ENCODE peak calls at places on chromosomes 2 and 18, in five cellular contexts. P is mammary epithelial cell, F is coronary artery, K is GM23248, R is PC-3. C is an unnamed sample.

GRCh38 chr18:54393648-54394294 is 36.1 kb downstream of the C18orf54 start:
- DNase-seq in P (no peak), F (no peak), K (no peak), R (no peak), C (no peak)

GRCh38 chr18:58054041-58054733 is 10.2 kb downstream of the NEDD4L start:
- DNase-seq in P (peak; percentile 63), F (no peak), K (peak; percentile 43), R (peak; percentile 10), C (no peak)

GRCh38 chr2:199503148-199503547 is 45.4 kb upstream of the SATB2 start:
- DNase-seq in P (no peak), F (no peak), K (no peak), R (no peak), C (no peak)

GRCh38 chr2:11333431-11334183 is 10.8 kb downstream of the ROCK2 start:
- DNase-seq in P (no peak), F (no peak), K (no peak), R (no peak), C (no peak)

GRCh38 chr2:189646521-189646920 is 14.7 kb upstream of the ASNSD1 start:
- DNase-seq in P (no peak), F (no peak), K (no peak), R (no peak), C (no peak)

GRCh38 chr2:138622606-138623005 is 121.0 kb downstream of the SPOPL start:
- DNase-seq in P (no peak), F (no peak), K (no peak), R (no peak), C (no peak)

GRCh38 chr18:52216686-52217085 is 123.3 kb upstream of the DCC start:
- DNase-seq in P (no peak), F (no peak), K (no peak), R (no peak), C (no peak)

GRCh38 chr2:3534251-3534814 is 15.0 kb upstream of the ADI1 start:
- DNase-seq in P (peak; percentile 8), F (peak; percentile 54), K (no peak), R (no peak), C (no peak)

GRCh38 chr18:79486356-79487197 is 90.8 kb downstream of the NFATC1 start:
- DNase-seq in P (no peak), F (no peak), K (no peak), R (no peak), C (no peak)

GRCh38 chr2:106990307-106990706 is 104.3 kb upstream of the ST6GAL2 start:
- DNase-seq in P (no peak), F (no peak), K (peak; percentile 83), R (peak; percentile 91), C (no peak)

GRCh38 chr2:49973917-49974368 is 819.6 kb upstream of the FSHR start:
- DNase-seq in P (peak; percentile 2), F (no peak), K (peak; percentile 29), R (no peak), C (no peak)

DNA sequence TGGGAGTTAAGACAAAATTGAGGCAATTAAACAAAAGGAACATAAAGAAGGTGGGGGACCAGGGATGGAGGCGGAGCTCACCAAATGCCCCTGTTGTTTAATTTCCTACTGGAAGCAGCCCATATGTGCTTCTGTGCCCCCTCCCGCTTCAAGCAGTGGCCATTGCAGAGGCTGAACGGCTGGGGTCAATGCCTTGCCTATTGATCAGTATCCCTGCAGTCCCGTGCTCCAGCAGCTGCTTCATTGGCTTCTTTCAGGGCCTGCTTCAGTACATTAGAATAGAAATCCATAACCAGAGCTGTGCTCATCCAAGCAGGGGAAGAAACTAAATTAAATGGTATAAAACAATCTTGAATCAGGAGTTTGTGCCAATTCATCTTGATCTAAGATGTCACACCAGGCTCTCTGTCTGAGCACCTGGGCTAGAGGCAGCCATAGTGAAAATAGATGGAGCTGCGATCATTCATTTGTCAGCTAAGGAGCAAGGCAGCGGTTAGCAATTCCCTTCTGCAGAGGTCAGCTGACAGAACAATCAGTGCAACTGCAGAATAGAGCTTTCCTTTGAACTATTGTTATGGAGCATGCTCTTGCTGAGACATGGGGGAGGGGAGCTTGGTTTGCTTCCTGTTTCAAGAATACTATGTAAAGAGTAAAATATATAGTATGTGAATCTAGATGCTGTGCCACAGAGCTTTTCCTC is 222.4 kb downstream of the WDR7 start:
- DNase-seq in P (no peak), F (no peak), K (no peak), R (no peak), C (no peak)
- H3K27ac ChIP-seq in P (no peak overlapping the region), F (no peak overlapping the region), K (no peak overlapping the region), R (no peak overlapping the region), C (no peak overlapping the region)

GRCh38 chr18:9086015-9086414 is 16.5 kb upstream of the NDUFV2 start:
- DNase-seq in P (no peak), F (no peak), K (no peak), R (no peak), C (no peak)
- H3K27ac ChIP-seq in P (no peak overlapping the region), F (no peak overlapping the region), K (no peak overlapping the region), R (no peak overlapping the region), C (no peak overlapping the region)

GRCh38 chr2:55093381-55093780 is 43.1 kb upstream of the RTN4 start:
- DNase-seq in P (peak; percentile 72), F (no peak), K (peak; percentile 61), R (peak; percentile 71), C (no peak)
- H3K27ac ChIP-seq in P (no peak overlapping the region), F (no peak overlapping the region), K (no peak overlapping the region), R (no peak overlapping the region), C (peak overlapping the region; percentile 82)

GRCh38 chr2:159195719-159196118 is 90.8 kb downstream of the WDSUB1 start:
- DNase-seq in P (no peak), F (no peak), K (no peak), R (no peak), C (no peak)
- H3K27ac ChIP-seq in P (no peak overlapping the region), F (no peak overlapping the region), K (no peak overlapping the region), R (no peak overlapping the region), C (no peak overlapping the region)

GRCh38 chr2:62593825-62594224 is 87.8 kb upstream of the TMEM17 start:
- DNase-seq in P (no peak), F (no peak), K (no peak), R (no peak), C (no peak)

GRCh38 chr2:62596061-62596658 is 90.2 kb upstream of the TMEM17 start:
- DNase-seq in P (peak; percentile 32), F (no peak), K (peak; percentile 90), R (peak; percentile 59), C (no peak)

GRCh38 chr2:62591491-62591890 is 85.5 kb upstream of the TMEM17 start:
- DNase-seq in P (no peak), F (no peak), K (no peak), R (no peak), C (no peak)

GRCh38 chr2:62597323-62597722 is 91.3 kb upstream of the TMEM17 start:
- DNase-seq in P (no peak), F (no peak), K (peak; percentile 69), R (no peak), C (no peak)

DNA sequence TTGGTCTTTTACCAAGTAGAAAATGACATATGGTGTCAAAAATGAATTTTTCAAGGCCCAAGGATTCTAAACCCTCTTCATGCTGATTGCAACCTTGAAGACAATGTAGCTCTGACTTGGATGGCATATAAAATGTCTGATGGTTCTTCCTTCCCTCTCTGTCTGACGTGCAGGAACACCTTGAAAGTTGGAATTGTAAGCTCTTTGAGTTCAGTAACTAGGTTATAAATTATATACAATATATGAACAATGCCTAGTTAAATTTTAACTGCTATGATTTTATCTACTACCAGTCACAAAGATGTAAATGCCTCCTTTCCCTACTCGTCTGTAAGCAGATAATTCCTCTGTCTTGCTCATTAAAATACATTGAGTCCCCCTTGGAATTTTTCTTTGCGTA is 89.5 kb upstream of the TMEM17 start:
- DNase-seq in P (no peak), F (no peak), K (no peak), R (no peak), C (no peak)
- H3K27ac ChIP-seq in P (no peak overlapping the region), F (no peak overlapping the region), K (peak overlapping the region; percentile 74), R (no peak overlapping the region), C (peak overlapping the region; percentile 37)

GRCh38 chr2:200713704-200714064 is 98.0 kb upstream of the BZW1 start:
- DNase-seq in P (no peak), F (no peak), K (no peak), R (no peak), C (no peak)

GRCh38 chr2:200708951-200709350 is 102.8 kb upstream of the BZW1 start:
- DNase-seq in P (no peak), F (no peak), K (no peak), R (no peak), C (no peak)

GRCh38 chr2:200713003-200713703 is 98.6 kb upstream of the BZW1 start:
- DNase-seq in P (peak; percentile 89), F (peak; percentile 90), K (peak; percentile 97), R (peak; percentile 98), C (peak; percentile 70)
- H3K27ac ChIP-seq in P (peak overlapping the region; percentile 59), F (peak overlapping the region; percentile 60), K (peak overlapping the region; percentile 84), R (peak overlapping the region; percentile 91), C (peak overlapping the region; percentile 89)

GRCh38 chr2:45178854-45179253 is 169.6 kb upstream of the SIX2 start:
- DNase-seq in P (no peak), F (no peak), K (peak; percentile 77), R (peak; percentile 36), C (no peak)

GRCh38 chr2:45180033-45180746 is 170.9 kb upstream of the SIX2 start:
- DNase-seq in P (no peak), F (no peak), K (no peak), R (no peak), C (no peak)

GRCh38 chr2:45177870-45178269 is 168.6 kb upstream of the SIX2 start:
- DNase-seq in P (peak; percentile 97), F (no peak), K (peak; percentile 98), R (peak; percentile 94), C (peak; percentile 81)

GRCh38 chr2:45176399-45176798 is 167.1 kb upstream of the SIX2 start:
- DNase-seq in P (peak; percentile 19), F (no peak), K (peak; percentile 15), R (peak; percentile 43), C (no peak)

DNA sequence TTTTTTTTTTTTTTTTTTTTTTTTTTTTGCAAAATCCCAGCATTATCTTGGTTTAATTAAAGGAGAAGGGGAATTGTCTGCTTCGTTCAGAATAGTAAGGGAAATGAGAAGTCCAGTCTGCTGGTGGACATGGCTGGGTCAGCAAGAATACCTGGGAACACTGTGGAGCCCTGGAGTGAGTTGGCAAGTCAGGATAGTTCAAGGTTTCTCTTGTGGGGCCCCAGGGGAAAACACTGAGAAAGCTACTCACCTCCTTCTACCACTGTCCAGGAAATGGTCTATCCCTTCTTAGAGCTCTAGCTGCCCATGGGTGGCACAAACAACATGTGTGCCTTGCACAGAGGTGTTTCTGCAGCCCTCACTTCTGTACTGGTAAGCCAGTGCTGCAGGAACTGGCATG is 169.1 kb upstream of the SIX2 start:
- DNase-seq in P (peak; percentile 28), F (no peak), K (peak; percentile 76), R (no peak), C (no peak)
- H3K27ac ChIP-seq in P (peak overlapping the region; percentile 58), F (no peak overlapping the region), K (peak overlapping the region; percentile 92), R (peak overlapping the region; percentile 95), C (no peak overlapping the region)

DNA sequence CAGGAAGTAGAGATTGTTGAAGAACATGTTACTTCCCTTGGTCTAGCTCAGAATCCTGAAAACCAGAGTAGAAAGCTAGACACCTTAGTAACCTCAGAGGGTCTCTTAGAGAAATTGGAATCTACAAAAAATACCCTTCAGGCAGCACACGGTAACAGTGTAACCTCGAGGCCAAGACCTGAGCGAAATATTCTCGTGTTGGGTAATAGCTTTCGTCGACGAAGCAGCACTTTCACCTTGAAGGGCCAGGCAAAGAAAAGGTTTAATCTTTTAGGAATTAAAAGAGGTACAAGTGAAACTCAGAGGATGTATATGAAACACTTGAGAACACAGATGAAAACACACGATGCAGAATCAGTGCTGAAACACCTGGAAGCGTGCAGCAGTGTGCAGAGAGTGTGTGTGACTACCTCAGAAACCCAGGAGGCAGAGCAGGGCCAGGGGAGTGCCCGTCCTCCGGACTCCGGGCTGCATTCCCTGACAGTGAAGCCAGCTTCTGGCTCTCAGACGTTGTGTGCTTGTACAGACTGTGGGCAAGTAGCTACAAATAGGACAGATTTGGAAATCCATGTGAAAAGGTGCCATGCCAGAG is 34.5 kb downstream of the ZNF407 start:
- DNase-seq in P (no peak), F (no peak), K (no peak), R (no peak), C (no peak)
- H3K27ac ChIP-seq in P (no peak overlapping the region), F (no peak overlapping the region), K (no peak overlapping the region), R (no peak overlapping the region), C (no peak overlapping the region)

C was measured in epithelial cell of prostate.